ENCODE peak calls at places on chromosome 1, in four cellular contexts. J, A, Y and K are unnamed samples.

GRCh38 chr1:36365310-36365895 is 20.3 kb downstream of the STK40 start:
- DNase-seq in J (no peak), Y (no peak), A (no peak), K (no peak)

GRCh38 chr1:64031191-64031590 is 172.2 kb upstream of the UBE2U start:
- DNase-seq in J (no peak), A (no peak), Y (no peak), K (no peak)

GRCh38 chr1:101280049-101280448 is 43.2 kb downstream of the S1PR1 start:
- DNase-seq in J (no peak), A (no peak), Y (no peak), K (no peak)

GRCh38 chr1:95028954-95029353 is 43.8 kb downstream of the ALG14 start:
- DNase-seq in Y (no peak), A (no peak), J (no peak), K (no peak)

GRCh38 chr1:27760411-27760810 is 12.6 kb upstream of the STX12 start:
- DNase-seq in Y (no peak), A (no peak), J (no peak), K (no peak)

GRCh38 chr1:24896596-24897262 is 33.3 kb downstream of the RUNX3 start:
- DNase-seq in J (no peak), A (no peak), Y (peak), K (no peak)

GRCh38 chr1:108080448-108080847 is 115.5 kb upstream of the VAV3 start:
- DNase-seq in A (no peak), Y (no peak), J (no peak), K (no peak)

GRCh38 chr1:33735624-33736023 is 128.3 kb upstream of the HMGB4 start:
- DNase-seq in A (no peak), Y (no peak), J (no peak), K (no peak)

GRCh38 chr1:196143602-196144342 is 464.5 kb downstream of the KCNT2 start:
- DNase-seq in A (no peak), J (no peak), Y (no peak), K (no peak)

GRCh38 chr1:202131956-202132821 is 9.5 kb downstream of the GPR37L1 start:
- DNase-seq in Y (no peak), A (no peak), J (no peak), K (no peak)

GRCh38 chr1:202134645-202135172 is 9.8 kb downstream of the ARL8A start:
- DNase-seq in J (no peak), A (no peak), Y (no peak), K (no peak)

GRCh38 chr1:202133989-202134388 is 10.5 kb downstream of the ARL8A start:
- DNase-seq in Y (no peak), J (no peak), A (no peak), K (no peak)

GRCh38 chr1:202133521-202133920 is 10.8 kb downstream of the GPR37L1 start:
- DNase-seq in A (no peak), Y (no peak), J (no peak), K (no peak)

DNA sequence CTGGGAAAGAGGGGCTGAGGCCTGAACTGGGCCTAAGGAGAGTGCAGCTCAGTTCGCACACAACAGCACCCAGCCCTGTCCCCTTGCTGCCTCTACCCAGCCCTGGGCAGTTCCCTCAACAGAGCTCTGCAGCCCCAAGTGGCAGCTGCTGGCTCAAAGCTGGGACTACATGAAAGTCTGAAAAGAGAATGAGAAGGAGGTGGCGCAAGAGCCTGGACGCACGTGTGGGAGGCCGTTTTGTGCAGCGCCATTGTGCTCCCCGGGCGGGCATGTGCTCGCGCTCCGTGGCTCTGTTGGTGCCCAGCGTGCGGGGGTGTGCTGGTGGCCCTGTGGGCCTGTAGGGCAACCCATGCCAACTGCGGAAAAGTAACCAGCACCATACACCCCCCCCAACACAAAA is 10.3 kb downstream of the GPR37L1 start:
- DNase-seq in A (no peak), Y (no peak), J (no peak), K (no peak)
- TF ChIP-seq POLR2AphosphoS5 in A (no peak), Y (no peak), J (no peak), K (no peak)

GRCh38 chr1:51454554-51454953 is 64.5 kb downstream of the EPS15 start:
- DNase-seq in A (no peak), J (no peak), Y (no peak), K (no peak)

GRCh38 chr1:51453010-51453409 is 66.1 kb downstream of the EPS15 start:
- DNase-seq in J (no peak), Y (no peak), A (no peak), K (no peak)
- TF ChIP-seq HDAC6 in J (no peak), Y (no peak), A (no peak), K (no peak)

GRCh38 chr1:155127105-155127671 is 488 bp upstream of the EFNA1 start:
- DNase-seq in Y (peak), A (no peak), J (peak), K (no peak)
- TF ChIP-seq ATF3 in Y (no peak), A (no peak), J (peak), K (no peak)

GRCh38 chr1:201485184-201485774 is 16.3 kb upstream of the PHLDA3 start:
- DNase-seq in A (no peak), J (no peak), Y (no peak), K (no peak)
- TF ChIP-seq POLR2AphosphoS5 in A (no peak), J (no peak), Y (no peak), K (no peak)

DNA sequence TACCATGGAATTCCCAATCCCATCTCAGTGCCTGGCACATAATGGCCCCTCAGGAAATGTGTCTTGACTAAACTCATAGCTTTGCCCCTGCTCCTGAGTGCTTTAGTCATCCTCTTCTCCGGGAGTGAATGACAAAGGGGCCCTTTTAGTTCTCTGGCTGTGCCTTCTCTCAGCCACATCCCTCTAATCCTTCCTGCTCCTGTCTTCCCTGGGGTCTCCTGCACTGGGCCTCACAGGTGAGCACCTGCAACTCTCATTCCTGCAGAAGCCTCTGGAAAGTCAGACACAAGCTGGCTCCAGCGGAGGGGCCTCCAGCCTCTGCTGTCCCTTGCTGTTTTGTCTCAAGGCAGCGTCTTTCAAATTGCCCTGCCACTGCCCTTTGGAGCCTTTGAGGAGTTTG is 14.0 kb upstream of the ETV3L start:
- DNase-seq in A (no peak), Y (no peak), J (no peak), K (no peak)
- TF ChIP-seq HDAC6 in A (no peak), Y (no peak), J (no peak), K (no peak)

GRCh38 chr1:31614538-31615005 is 2.9 kb upstream of the HCRTR1 start:
- DNase-seq in A (no peak), J (no peak), Y (no peak), K (no peak)

GRCh38 chr1:31617218-31617916 is at the start of gene HCRTR1:
- DNase-seq in A (no peak), Y (no peak), J (no peak), K (no peak)

GRCh38 chr1:31615414-31615813 is 2.1 kb upstream of the HCRTR1 start:
- DNase-seq in Y (no peak), J (no peak), A (no peak), K (no peak)

GRCh38 chr1:31617917-31618746 is 643 bp downstream of the HCRTR1 start:
- DNase-seq in A (no peak), Y (peak), J (peak), K (peak)

GRCh38 chr1:31615939-31616338 is 1.6 kb upstream of the HCRTR1 start:
- DNase-seq in Y (no peak), J (no peak), A (no peak), K (no peak)
- TF ChIP-seq ATF3 in Y (no peak), J (no peak), A (no peak), K (no peak)

GRCh38 chr1:153505576-153505975 is 30.2 kb downstream of the S100A6 start:
- DNase-seq in J (no peak), Y (no peak), A (no peak), K (no peak)
- TF ChIP-seq POLR2AphosphoS5 in J (no peak), Y (no peak), A (no peak), K (no peak)

GRCh38 chr1:206923009-206923960 is 1.5 kb upstream of the FCMR start:
- DNase-seq in J (no peak), Y (no peak), A (peak), K (no peak)
- TF ChIP-seq HDAC6 in J (no peak), Y (no peak), A (no peak), K (no peak)

DNA sequence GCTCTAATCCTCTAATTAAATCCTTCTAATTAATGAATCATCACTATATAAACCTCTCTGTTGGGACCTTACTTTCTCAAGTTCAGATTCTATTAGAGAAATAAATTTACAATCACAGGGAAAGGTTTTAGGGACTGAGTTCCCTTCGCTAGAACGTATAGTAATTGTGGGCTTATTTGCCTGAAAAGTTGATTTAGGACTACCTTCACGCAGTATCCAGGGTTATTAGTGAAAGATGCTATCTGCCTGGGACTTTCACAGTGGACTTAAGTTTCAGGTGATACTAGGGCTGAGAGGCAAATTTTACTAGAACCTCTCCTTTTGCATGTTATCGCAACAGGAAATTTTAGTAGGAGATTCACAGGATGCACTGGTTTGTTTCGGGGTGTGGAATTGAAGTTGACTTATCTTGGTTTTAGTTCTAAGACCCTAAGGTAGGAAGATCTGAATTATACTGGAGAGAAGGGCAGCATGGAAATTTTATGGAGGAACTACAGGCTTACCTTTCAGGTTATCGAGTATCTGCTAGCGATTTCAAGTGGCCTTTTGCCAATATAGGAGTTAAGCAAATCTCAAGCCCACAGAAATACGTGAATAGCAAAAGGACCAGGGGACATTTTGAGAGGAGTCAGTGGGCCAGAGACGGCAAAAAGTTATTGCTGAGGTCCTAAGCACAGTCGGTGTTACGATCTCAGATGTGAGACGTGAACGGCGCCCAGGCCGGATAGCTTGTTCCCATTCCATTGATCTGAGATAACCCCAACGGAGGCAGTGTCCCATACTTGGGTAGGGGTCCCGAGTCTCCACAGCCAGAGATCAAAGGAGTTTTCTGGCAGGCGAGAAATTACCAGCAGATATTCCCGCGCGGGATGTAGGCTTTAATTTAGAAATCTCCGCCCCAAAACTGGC is 749 bp upstream of the GNAI3 start:
- DNase-seq in A (no peak), Y (no peak), J (no peak), K (no peak)
- TF ChIP-seq ATF3 in A (no peak), Y (no peak), J (no peak), K (no peak)